ENCODE peak calls at places on chromosomes 3 and 15, in nine cellular contexts. L is NCI-H187; S is ACHN; E is T-helper 2 cell; O is cardiac muscle cell; F is left colon; N is stimulated activated CD4-positive, alpha-beta T cell treated with anti-CD3 and anti-CD28 coated beads, Interleukin-15, amount 100 ng/mL, for 24 hours; D is small intestine; J is T-helper 1 cell. G is an unnamed sample.

GRCh38 chr3:15439476-15439875 is 12.1 kb downstream of the EAF1 start:
- DNase-seq in J (no peak), E (no peak), D (no peak), L (no peak), F (no peak), S (no peak), O (peak), N (no peak), G (no peak)

GRCh38 chr3:43865887-43866528 is 175.3 kb downstream of the ABHD5 start:
- DNase-seq in J (no peak), F (no peak), E (no peak), S (no peak), L (no peak), D (no peak), O (no peak), N (no peak), G (no peak)

GRCh38 chr15:58517252-58517681 is 85.5 kb downstream of the LIPC start:
- DNase-seq in J (no peak), O (no peak), F (no peak), S (no peak), D (no peak), L (no peak), N (peak), E (peak), G (no peak)

GRCh38 chr15:41950127-41950483 is 22.3 kb downstream of the EHD4 start:
- DNase-seq in J (no peak), L (no peak), F (no peak), O (no peak), D (no peak), N (no peak), S (no peak), E (no peak), G (no peak)

GRCh38 chr3:193496658-193497057 is 58.0 kb downstream of the ATP13A4 start:
- DNase-seq in L (no peak), N (no peak), E (no peak), O (no peak), S (no peak), J (no peak), D (no peak), F (no peak), G (no peak)

GRCh38 chr3:59783468-59783988 is 733.7 kb upstream of the CFAP20DC start:
- DNase-seq in J (no peak), F (no peak), N (peak), L (no peak), S (no peak), E (peak), D (no peak), O (no peak), G (no peak)

GRCh38 chr3:48553886-48554845 is 2.4 kb downstream of the PFKFB4 start:
- DNase-seq in O (no peak), F (no peak), D (peak), N (no peak), L (no peak), J (no peak), S (no peak), E (no peak), G (peak)

GRCh38 chr15:65355983-65356353 is 21.8 kb downstream of the IGDCC3 start:
- DNase-seq in S (no peak), D (no peak), J (no peak), F (no peak), N (no peak), E (no peak), O (no peak), L (no peak), G (no peak)

GRCh38 chr3:127473244-127474024 is 117.1 kb downstream of the TPRA1 start:
- DNase-seq in O (no peak), L (peak), D (peak), E (no peak), S (no peak), F (peak), N (peak), J (no peak), G (peak)

GRCh38 chr3:55226696-55227095 is 260.4 kb downstream of the WNT5A start:
- DNase-seq in D (no peak), J (no peak), L (no peak), E (no peak), O (no peak), S (no peak), N (no peak), F (no peak), G (no peak)

GRCh38 chr15:78211189-78211921 is 23.0 kb downstream of the ACSBG1 start:
- DNase-seq in L (no peak), N (no peak), J (no peak), E (no peak), F (no peak), S (no peak), D (no peak), O (peak), G (no peak)

GRCh38 chr3:45929042-45929679 is 14.1 kb upstream of the CXCR6 start:
- DNase-seq in D (peak), N (peak), F (peak), E (peak), S (peak), J (peak), L (no peak), O (peak), G (peak)

GRCh38 chr3:155211266-155211665 is 82.2 kb downstream of the STRIT1 start:
- DNase-seq in E (no peak), O (no peak), D (no peak), J (no peak), S (no peak), F (no peak), N (no peak), L (no peak), G (no peak)

GRCh38 chr15:88804257-88804656 is 1.0 kb downstream of the ACAN start:
- DNase-seq in D (no peak), E (no peak), L (no peak), J (no peak), F (no peak), N (no peak), S (no peak), O (no peak), G (no peak)

GRCh38 chr15:100265641-100266035 is 76.1 kb downstream of the ADAMTS17 start:
- DNase-seq in J (no peak), D (no peak), F (no peak), L (no peak), S (no peak), E (no peak), O (no peak), N (no peak), G (no peak)

GRCh38 chr3:16697437-16698258 is 92.4 kb upstream of the DAZL start:
- DNase-seq in S (no peak), D (no peak), F (no peak), E (no peak), O (peak), L (no peak), J (no peak), N (no peak), G (no peak)

GRCh38 chr3:128347282-128347681 is 119.4 kb downstream of the DNAJB8 start:
- DNase-seq in N (no peak), J (no peak), D (no peak), S (no peak), F (no peak), E (no peak), L (no peak), O (no peak), G (no peak)

GRCh38 chr3:16311960-16312451 is 47.0 kb downstream of the OXNAD1 start:
- DNase-seq in S (no peak), N (peak), J (peak), O (peak), L (no peak), E (peak), F (no peak), D (peak), G (peak)

GRCh38 chr3:193928354-193929209 is 207.4 kb upstream of the HES1 start:
- DNase-seq in D (no peak), E (no peak), F (no peak), L (no peak), S (no peak), N (no peak), J (no peak), O (peak), G (no peak)

GRCh38 chr3:66449411-66449931 is 51.4 kb downstream of the LRIG1 start:
- DNase-seq in D (no peak), N (no peak), J (no peak), E (no peak), S (no peak), F (no peak), L (no peak), O (peak), G (no peak)

GRCh38 chr3:155497930-155498647 is 204.6 kb upstream of the STRIT1 start:
- DNase-seq in S (peak), F (no peak), O (peak), N (no peak), J (no peak), L (no peak), D (no peak), E (peak), G (no peak)

GRCh38 chr15:70323111-70323851 is 225.6 kb upstream of the TLE3 start:
- DNase-seq in F (peak), D (no peak), E (no peak), N (no peak), L (no peak), O (peak), J (no peak), S (no peak), G (no peak)

GRCh38 chr15:98231696-98232440 is 271.4 kb downstream of the ARRDC4 start:
- DNase-seq in E (no peak), F (no peak), J (no peak), D (no peak), O (peak), S (no peak), N (no peak), L (no peak), G (no peak)

GRCh38 chr3:4751057-4752051 is 227.9 kb upstream of the BHLHE40 start:
- DNase-seq in J (no peak), L (no peak), N (no peak), F (no peak), E (peak), S (peak), O (peak), D (peak), G (no peak)

GRCh38 chr3:156151824-156152428 is 31.5 kb downstream of the KCNAB1 start:
- DNase-seq in J (peak), N (peak), E (peak), L (peak), O (peak), F (peak), S (peak), D (peak), G (peak)

GRCh38 chr3:152375546-152375945 is 106.8 kb downstream of the MBNL1 start:
- DNase-seq in N (no peak), D (no peak), L (no peak), E (no peak), S (peak), O (peak), F (no peak), J (no peak), G (no peak)

GRCh38 chr15:95024388-95024787 is 793.0 kb downstream of the MCTP2 start:
- DNase-seq in O (peak), E (peak), L (no peak), D (no peak), N (no peak), F (no peak), S (peak), J (no peak), G (peak)

GRCh38 chr15:70142322-70143191 is 44.8 kb upstream of the TLE3 start:
- DNase-seq in S (peak), J (no peak), D (no peak), L (peak), F (no peak), E (peak), N (peak), O (peak), G (no peak)

GRCh38 chr3:190101320-190102117 is 19.2 kb downstream of the P3H2 start:
- DNase-seq in F (no peak), J (no peak), O (peak), N (no peak), L (no peak), S (peak), D (no peak), E (peak), G (no peak)

GRCh38 chr15:38217181-38217580 is 35.5 kb upstream of the SPRED1 start:
- DNase-seq in F (no peak), N (no peak), E (peak), J (no peak), L (peak), D (no peak), S (peak), O (peak), G (no peak)

GRCh38 chr3:112769624-112770023 is 77.0 kb downstream of the CD200R1L start:
- DNase-seq in F (no peak), D (no peak), N (no peak), L (no peak), E (no peak), S (no peak), O (no peak), J (no peak), G (no peak)

GRCh38 chr3:143565943-143566342 is 282.3 kb downstream of the SLC9A9 start:
- DNase-seq in N (no peak), E (no peak), S (no peak), O (peak), D (no peak), J (no peak), F (no peak), L (no peak), G (no peak)

GRCh38 chr3:173411288-173412064 is 13.9 kb downstream of the NLGN1 start:
- DNase-seq in L (peak), J (no peak), O (peak), F (no peak), D (no peak), N (no peak), E (no peak), S (peak), G (no peak)

GRCh38 chr15:57041416-57041815 is 123.0 kb downstream of the TCF12 start:
- DNase-seq in N (no peak), D (no peak), E (no peak), J (no peak), S (no peak), F (no peak), O (no peak), L (no peak), G (no peak)

G was measured in HuH-7.